ENCODE peak calls at places on chromosomes 12 and 14, in four cellular contexts. M, T, E and O are unnamed samples.

GRCh38 chr12:68611094-68611818 is 557 bp downstream of the RAP1B start:
- DNase-seq in M (no peak), T (peak; percentile 72), E (peak; percentile 59), O (peak; percentile 63)

GRCh38 chr12:19482551-19483109 is 43.3 kb downstream of the AEBP2 start:
- DNase-seq in M (no peak), T (peak; percentile 64), E (no peak), O (peak; percentile 22)

GRCh38 chr12:22474970-22475720 is 69.2 kb downstream of the C2CD5 start:
- DNase-seq in M (no peak), T (no peak), E (no peak), O (no peak)

GRCh38 chr12:3049596-3050314 is 27.4 kb upstream of the TSPAN9 start:
- DNase-seq in M (no peak), T (no peak), E (peak; percentile 59), O (no peak)

GRCh38 chr12:108657130-108657745 is 23.5 kb upstream of the SELPLG start:
- DNase-seq in M (no peak), T (no peak), E (no peak), O (no peak)

GRCh38 chr12:67790660-67791059 is 142.1 kb downstream of the DYRK2 start:
- DNase-seq in M (no peak), T (no peak), E (no peak), O (no peak)

GRCh38 chr12:26987634-26988424 is 26.4 kb downstream of the TM7SF3 start:
- DNase-seq in M (no peak), T (no peak), E (no peak), O (no peak)

GRCh38 chr14:63544641-63545234 is 1.6 kb upstream of the PPP2R5E start:
- DNase-seq in M (no peak), T (no peak), E (no peak), O (no peak)

GRCh38 chr14:72692678-72693077 is 201.2 kb downstream of the DPF3 start:
- DNase-seq in M (no peak), T (peak; percentile 72), E (no peak), O (no peak)

GRCh38 chr12:95237315-95237714 is 19.7 kb downstream of the VEZT start:
- DNase-seq in M (no peak), T (no peak), E (no peak), O (no peak)

GRCh38 chr12:132560421-132560830 is 50.0 kb downstream of the LRCOL1 start:
- DNase-seq in M (no peak), T (peak; percentile 56), E (no peak), O (no peak)

GRCh38 chr14:93712079-93712837 is 76.0 kb downstream of the PRIMA1 start:
- DNase-seq in M (no peak), T (no peak), E (no peak), O (no peak)

GRCh38 chr14:63938198-63939005 is 85.6 kb downstream of the SYNE2 start:
- DNase-seq in M (no peak), T (no peak), E (peak; percentile 30), O (no peak)

GRCh38 chr12:1838223-1838993 is 18.0 kb downstream of the LRTM2 start:
- DNase-seq in M (no peak), T (no peak), E (no peak), O (no peak)

GRCh38 chr14:78448483-78449094 is 278.4 kb downstream of the NRXN3 start:
- DNase-seq in M (peak; percentile 2), T (peak; percentile 81), E (no peak), O (peak; percentile 36)

GRCh38 chr14:104318558-104319488 is 180.4 kb downstream of the KIF26A start:
- DNase-seq in M (no peak), T (no peak), E (no peak), O (peak; percentile 31)

GRCh38 chr12:29024117-29024516 is 125.0 kb upstream of the FAR2 start:
- DNase-seq in M (peak; percentile 30), T (peak; percentile 15), E (no peak), O (no peak)

GRCh38 chr12:130617219-130617618 is 98.9 kb downstream of the RIMBP2 start:
- DNase-seq in M (no peak), T (no peak), E (no peak), O (no peak)

GRCh38 chr12:131097247-131098177 is 143.8 kb downstream of the ADGRD1 start:
- DNase-seq in M (no peak), T (no peak), E (peak; percentile 10), O (peak; percentile 46)

GRCh38 chr14:68486809-68487208 is 306.1 kb downstream of the ZFP36L1 start:
- DNase-seq in M (no peak), T (no peak), E (no peak), O (no peak)

GRCh38 chr14:93784878-93785277 is 3.4 kb downstream of the PRIMA1 start:
- DNase-seq in M (no peak), T (no peak), E (no peak), O (no peak)

GRCh38 chr14:68607081-68607851 is 185.6 kb downstream of the ZFP36L1 start:
- DNase-seq in M (no peak), T (peak; percentile 59), E (peak; percentile 64), O (no peak)

GRCh38 chr14:76546426-76547221 is 170.7 kb downstream of the ESRRB start:
- DNase-seq in M (no peak), T (peak; percentile 87), E (no peak), O (no peak)

GRCh38 chr14:95238674-95239313 is 80.9 kb downstream of the CLMN start:
- DNase-seq in M (no peak), T (no peak), E (no peak), O (no peak)

GRCh38 chr14:21015312-21015711 is 9.5 kb downstream of the NDRG2 start:
- DNase-seq in M (no peak), T (peak; percentile 14), E (no peak), O (no peak)